ENCODE peak calls at places on chromosomes 11 and 22, in six cellular contexts. One of them, this sample, is unnamed.

GRCh38 chr11:73508243-73509176 is 89.4 kb downstream of the FAM168A start:
- DNase-seq in NCI-H1105: no peak
- DNase-seq in RPMI7951: no peak
- DNase-seq in iris pigment epithelial cell: no peak
- DNase-seq in ascending aorta: no peak
- DNase-seq in foreskin keratinocyte: no peak
- DNase-seq in this sample: no peak

GRCh38 chr22:21766933-21767462 is 31.4 kb upstream of the YPEL1 start:
- DNase-seq in iris pigment epithelial cell: no peak
- DNase-seq in foreskin keratinocyte: no peak
- DNase-seq in ascending aorta: no peak
- DNase-seq in RPMI7951: no peak
- DNase-seq in NCI-H1105: no peak
- DNase-seq in this sample: no peak

GRCh38 chr11:17738350-17739207 is 4.0 kb downstream of the KCNC1 start:
- DNase-seq in ascending aorta: no peak
- DNase-seq in iris pigment epithelial cell: no peak
- DNase-seq in RPMI7951: no peak
- DNase-seq in NCI-H1105: no peak
- DNase-seq in foreskin keratinocyte: no peak
- DNase-seq in this sample: no peak

GRCh38 chr11:11842426-11843008 is 745 bp downstream of the USP47 start:
- DNase-seq in iris pigment epithelial cell: peak
- DNase-seq in foreskin keratinocyte: peak
- DNase-seq in NCI-H1105: peak
- DNase-seq in ascending aorta: no peak
- DNase-seq in RPMI7951: peak
- DNase-seq in this sample: peak

GRCh38 chr22:19977296-19978243 is 36.0 kb upstream of the TXNRD2 start:
- DNase-seq in ascending aorta: no peak
- DNase-seq in RPMI7951: no peak
- DNase-seq in NCI-H1105: no peak
- DNase-seq in iris pigment epithelial cell: no peak
- DNase-seq in foreskin keratinocyte: no peak
- DNase-seq in this sample: no peak

GRCh38 chr11:8323161-8323935 is 59.7 kb upstream of the LMO1 start:
- DNase-seq in foreskin keratinocyte: no peak
- DNase-seq in iris pigment epithelial cell: no peak
- DNase-seq in RPMI7951: no peak
- DNase-seq in ascending aorta: no peak
- DNase-seq in NCI-H1105: no peak
- DNase-seq in this sample: no peak

GRCh38 chr11:49995559-49995958 is 13.2 kb upstream of the OR4C12 start:
- DNase-seq in NCI-H1105: peak
- DNase-seq in foreskin keratinocyte: peak
- DNase-seq in RPMI7951: peak
- DNase-seq in iris pigment epithelial cell: peak
- DNase-seq in ascending aorta: no peak
- DNase-seq in this sample: peak

GRCh38 chr11:10378362-10378761 is 73.5 kb downstream of the ADM start:
- DNase-seq in iris pigment epithelial cell: no peak
- DNase-seq in NCI-H1105: no peak
- DNase-seq in RPMI7951: no peak
- DNase-seq in foreskin keratinocyte: no peak
- DNase-seq in ascending aorta: no peak
- DNase-seq in this sample: no peak

GRCh38 chr11:133897331-133897650 is 52.0 kb upstream of the SPATA19 start:
- DNase-seq in foreskin keratinocyte: no peak
- DNase-seq in RPMI7951: no peak
- DNase-seq in ascending aorta: no peak
- DNase-seq in iris pigment epithelial cell: no peak
- DNase-seq in NCI-H1105: no peak
- DNase-seq in this sample: no peak

GRCh38 chr22:39183991-39184585 is 31.6 kb upstream of the CBX7 start:
- DNase-seq in NCI-H1105: no peak
- DNase-seq in foreskin keratinocyte: no peak
- DNase-seq in RPMI7951: peak
- DNase-seq in ascending aorta: no peak
- DNase-seq in iris pigment epithelial cell: peak
- DNase-seq in this sample: no peak

GRCh38 chr22:24107668-24108067 is 73.6 kb upstream of the SUSD2 start:
- DNase-seq in ascending aorta: peak
- DNase-seq in RPMI7951: no peak
- DNase-seq in foreskin keratinocyte: peak
- DNase-seq in NCI-H1105: no peak
- DNase-seq in iris pigment epithelial cell: peak
- DNase-seq in this sample: no peak